ENCODE peak calls at places on chromosomes 6 and 20, in four cellular contexts. A is GM23248, Y is thoracic aorta, S is suprapubic skin. R is an unnamed sample.

GRCh38 chr6:85191656-85192055 is 258.2 kb upstream of the NT5E start:
- DNase-seq in Y (no peak), A (peak; percentile 60), S (no peak), R (no peak)

GRCh38 chr6:113879186-113880096 is 22.3 kb downstream of the MARCKS start:
- DNase-seq in A (peak; percentile 87), S (no peak), Y (no peak), R (peak; percentile 84)

GRCh38 chr20:1225263-1225728 is 548 bp upstream of the RAD21L1 start:
- DNase-seq in Y (no peak), A (no peak), S (no peak), R (no peak)

GRCh38 chr6:29561091-29561490 is 1.6 kb upstream of the UBD start:
- DNase-seq in A (no peak), Y (no peak), S (no peak), R (no peak)

GRCh38 chr6:15317934-15318902 is 72.3 kb downstream of the JARID2 start:
- DNase-seq in Y (no peak), A (no peak), S (no peak), R (peak; percentile 19)

GRCh38 chr6:11426571-11426970 is 111.0 kb upstream of the TMEM170B start:
- DNase-seq in A (no peak), Y (no peak), S (no peak), R (no peak)

GRCh38 chr20:6697228-6697972 is 70.1 kb upstream of the BMP2 start:
- DNase-seq in S (no peak), A (no peak), Y (no peak), R (no peak)

GRCh38 chr20:32560989-32561830 is 23.9 kb downstream of the NOL4L start:
- DNase-seq in A (peak; percentile 48), S (no peak), Y (no peak), R (peak; percentile 64)

GRCh38 chr6:5261545-5262109 is 314 bp downstream of the FARS2 start:
- DNase-seq in S (no peak), Y (no peak), A (no peak), R (no peak)

GRCh38 chr6:69416739-69417138 is 380.1 kb downstream of the LMBRD1 start:
- DNase-seq in Y (no peak), A (no peak), S (no peak), R (no peak)

GRCh38 chr6:109179507-109179906 is 84.2 kb downstream of the CEP57L1 start:
- DNase-seq in A (no peak), S (no peak), Y (no peak), R (no peak)

GRCh38 chr6:154292855-154293519 is 63.6 kb downstream of the IPCEF1 start:
- DNase-seq in Y (no peak), A (peak; percentile 74), S (no peak), R (no peak)

GRCh38 chr6:89368107-89368506 is 15.6 kb upstream of the UBE2J1 start:
- DNase-seq in A (peak; percentile 71), S (peak; percentile 70), Y (no peak), R (peak; percentile 86)

GRCh38 chr6:4066029-4066755 is 12.7 kb downstream of the FAM217A start:
- DNase-seq in S (no peak), A (no peak), Y (no peak), R (no peak)

GRCh38 chr6:125910518-125910917 is 46.1 kb upstream of the HINT3 start:
- DNase-seq in Y (no peak), S (no peak), A (peak; percentile 67), R (no peak)

GRCh38 chr6:44730771-44731391 is 343.4 kb downstream of the CDC5L start:
- DNase-seq in A (no peak), S (no peak), Y (no peak), R (no peak)

GRCh38 chr6:16400248-16400760 is 161.9 kb downstream of the GMPR start:
- DNase-seq in A (no peak), Y (no peak), S (no peak), R (no peak)

GRCh38 chr6:35168461-35168861 is 27.3 kb upstream of the TCP11 start:
- DNase-seq in S (no peak), A (no peak), Y (no peak), R (no peak)

GRCh38 chr20:49608752-49609670 is 41.1 kb upstream of the PTGIS start:
- DNase-seq in Y (no peak), S (peak; percentile 76), A (peak; percentile 71), R (peak; percentile 79)

GRCh38 chr6:7261030-7261841 is 51.8 kb downstream of the SSR1 start:
- DNase-seq in Y (peak; percentile 37), S (peak; percentile 90), A (peak; percentile 94), R (peak; percentile 90)

GRCh38 chr20:33312583-33312982 is 29.6 kb downstream of the BPIFB1 start:
- DNase-seq in A (no peak), S (no peak), Y (no peak), R (no peak)

GRCh38 chr6:45917439-45917838 is 98.2 kb downstream of the CLIC5 start:
- DNase-seq in S (no peak), Y (no peak), A (no peak), R (no peak)

GRCh38 chr20:11891081-11891826 is 26.4 kb upstream of the BTBD3 start:
- DNase-seq in S (peak; percentile 70), A (peak; percentile 78), Y (peak; percentile 5), R (peak; percentile 75)

GRCh38 chr20:17961600-17961965 is 7.0 kb downstream of the SNX5 start:
- DNase-seq in Y (no peak), A (peak; percentile 71), S (no peak), R (no peak)
- H3K4me1 ChIP-seq in Y (peaks cover 33% of the 10 kb centered on the region), A (peaks cover 86% of the 10 kb centered on the region), S (peaks cover 86% of the 10 kb centered on the region), R (peaks cover 48% of the 10 kb centered on the region)

GRCh38 chr20:2798095-2798805 is 2.2 kb downstream of the CPXM1 start:
- DNase-seq in Y (no peak), A (no peak), S (no peak), R (no peak)
- H3K4me3 ChIP-seq in Y (no peak overlapping the region), A (no peak overlapping the region), S (no peak overlapping the region), R (no peak overlapping the region)

GRCh38 chr6:142774292-142774691 is 170.7 kb downstream of the HIVEP2 start:
- DNase-seq in A (no peak), S (no peak), Y (no peak), R (no peak)
- H3K36me3 ChIP-seq in A (peaks cover 35% of the 10 kb centered on the region), S (peaks cover 45% of the 10 kb centered on the region), Y (peaks cover 15% of the 10 kb centered on the region), R (no peaks in the 10 kb centered on the region)

GRCh38 chr6:135187372-135187771 is 6.3 kb downstream of the MYB start:
- DNase-seq in A (no peak), Y (no peak), S (no peak), R (no peak)
- H3K4me1 ChIP-seq in A (peaks cover 5% of the 10 kb centered on the region), Y (peaks cover 3% of the 10 kb centered on the region), S (peaks cover 20% of the 10 kb centered on the region), R (peaks cover 2% of the 10 kb centered on the region)

DNA sequence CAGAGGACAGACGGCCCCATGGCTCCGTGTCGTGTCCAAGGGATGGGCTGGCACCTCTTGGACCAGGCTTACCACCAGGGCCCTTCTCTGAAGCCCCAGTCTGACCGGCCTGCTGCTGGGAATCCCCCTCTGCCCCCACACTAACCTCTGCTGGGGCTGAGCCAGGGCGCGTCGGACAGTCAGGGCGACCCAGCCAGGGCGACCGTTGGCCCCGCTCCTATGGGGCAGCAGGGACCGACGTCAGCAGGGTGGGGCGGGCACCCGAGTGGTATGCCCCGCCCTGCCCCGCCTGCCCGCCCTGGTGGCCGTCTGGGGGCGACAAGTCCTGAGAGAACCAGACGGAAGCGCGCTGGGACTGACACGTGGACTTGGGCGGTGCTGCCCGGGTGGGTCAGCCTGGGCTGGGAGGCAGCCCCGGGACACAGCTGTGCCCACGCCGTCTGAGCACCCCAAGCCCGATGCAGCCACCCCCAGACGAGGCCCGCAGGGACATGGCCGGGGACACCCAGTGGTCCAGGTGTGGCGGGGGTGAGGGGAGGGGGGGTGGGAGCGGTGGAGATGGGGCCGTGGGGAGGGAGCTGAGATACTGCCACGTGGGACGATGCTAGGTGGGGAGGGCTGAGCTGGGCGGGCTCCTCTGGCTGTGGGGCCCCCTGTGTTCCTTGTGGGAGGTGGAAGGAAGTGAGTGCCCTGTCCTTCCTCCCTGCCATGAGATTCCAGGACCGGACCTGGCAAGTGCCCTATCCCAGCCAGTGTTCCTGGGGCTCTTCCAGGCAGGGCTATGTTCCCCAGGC is at the start of gene SLC17A9:
- DNase-seq in S (peak; percentile 82), A (peak; percentile 82), Y (peak; percentile 28), R (peak; percentile 33)
- H3K4me3 ChIP-seq in S (peak within 1 kb of the TSS; percentile 42), A (peak within 1 kb of the TSS; percentile 73), Y (peak within 1 kb of the TSS; percentile 59), R (peak within 1 kb of the TSS; percentile 35)

DNA sequence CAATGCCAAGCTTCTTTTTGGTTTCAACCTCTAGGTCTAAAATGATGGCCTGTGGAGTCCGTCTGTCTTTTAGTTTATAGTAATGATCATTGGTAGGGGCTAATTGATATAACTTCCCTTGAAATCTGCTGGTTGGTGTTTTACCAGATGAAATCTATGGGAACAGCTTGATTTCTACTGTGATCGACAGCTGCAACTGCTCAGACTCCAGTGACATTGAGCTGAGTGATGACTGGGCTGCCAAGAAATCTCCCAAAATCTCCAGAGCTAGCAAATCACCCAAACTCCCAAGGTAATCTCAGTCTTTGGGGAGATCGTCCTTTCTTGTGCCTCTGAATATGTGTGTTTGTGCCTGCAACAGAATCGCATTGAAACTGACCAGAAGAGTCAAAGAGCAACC is 70.5 kb upstream of the TMEM181 start:
- DNase-seq in Y (no peak), S (no peak), A (no peak), R (no peak)
- H3K36me3 ChIP-seq in Y (no peaks in the 10 kb centered on the region), S (peaks cover 30% of the 10 kb centered on the region), A (no peaks in the 10 kb centered on the region), R (no peaks in the 10 kb centered on the region)

DNA sequence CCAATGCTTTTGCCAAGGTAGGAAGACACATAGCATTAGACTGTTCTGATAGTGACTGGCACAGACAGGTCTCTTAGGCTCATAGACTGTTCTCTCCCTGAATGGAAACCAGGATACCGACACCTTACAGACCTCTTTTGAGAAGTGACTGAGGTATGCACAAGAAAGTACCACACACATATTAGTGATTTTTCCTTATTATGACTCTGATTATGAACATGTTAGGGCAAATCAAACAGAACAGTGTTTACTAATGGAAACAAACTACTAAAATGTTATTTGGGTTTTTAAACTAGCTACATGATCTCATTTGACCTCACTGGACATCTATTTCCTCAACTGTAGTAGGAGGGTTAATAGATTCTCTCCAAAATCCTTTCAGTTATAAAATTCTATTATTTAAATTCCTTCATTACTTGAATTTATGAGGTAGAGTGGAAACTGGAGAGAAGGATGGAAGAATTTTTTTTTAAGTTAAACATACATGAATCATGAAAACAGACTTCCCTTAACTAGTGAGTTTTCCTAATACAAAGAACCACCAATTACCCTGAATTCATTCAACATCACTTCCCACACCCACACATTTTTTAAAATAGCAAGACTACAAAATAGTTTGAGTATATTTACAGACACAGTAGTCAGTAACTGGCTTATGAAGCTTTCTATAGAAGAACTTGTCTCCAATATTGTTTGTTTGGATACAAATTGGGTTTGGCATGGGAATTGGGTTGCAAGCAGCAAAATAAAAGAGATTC is 120.5 kb downstream of the OGFRL1 start:
- DNase-seq in Y (no peak), A (peak; percentile 69), S (no peak), R (no peak)
- H3K4me1 ChIP-seq in Y (peaks cover 40% of the 10 kb centered on the region), A (peaks cover 52% of the 10 kb centered on the region), S (peaks cover 13% of the 10 kb centered on the region), R (no peaks in the 10 kb centered on the region)

GRCh38 chr20:9515761-9516657 is 1.6 kb downstream of the LAMP5 start:
- DNase-seq in Y (no peak), S (no peak), A (no peak), R (no peak)
- H3K4me3 ChIP-seq in Y (peak overlapping the region; percentile 60), S (peak overlapping the region; percentile 24), A (no peak overlapping the region), R (no peak overlapping the region)

R was measured in HAP-1.